ENCODE peak calls at places on chromosome 20, in six cellular contexts. Q, Z, I, T, O and C are unnamed samples.

GRCh38 chr20:50762435-50763201 is 31.2 kb downstream of the PARD6B start:
- DNase-seq in Q (no peak), Z (no peak), I (peak), T (peak), O (no peak), C (peak)

GRCh38 chr20:53859684-53860083 is 210.7 kb downstream of the BCAS1 start:
- DNase-seq in Q (no peak), Z (no peak), I (no peak), T (no peak), O (no peak), C (peak)

GRCh38 chr20:47785900-47786762 is 850 bp upstream of the SULF2 start:
- DNase-seq in Q (no peak), Z (no peak), I (no peak), T (peak), O (no peak), C (peak)

GRCh38 chr20:51497542-51498467 is 44.7 kb downstream of the NFATC2 start:
- DNase-seq in Q (peak), Z (no peak), I (no peak), T (peak), O (peak), C (no peak)

GRCh38 chr20:46111836-46112212 is 6.3 kb upstream of the CD40 start:
- DNase-seq in Q (no peak), Z (no peak), I (no peak), T (no peak), O (no peak), C (no peak)

GRCh38 chr20:57564180-57564802 is 3.4 kb downstream of the PCK1 start:
- DNase-seq in Q (no peak), Z (no peak), I (no peak), T (no peak), O (no peak), C (no peak)

GRCh38 chr20:42531675-42531985 is 658.1 kb downstream of the PTPRT start:
- DNase-seq in Q (no peak), Z (no peak), I (no peak), T (no peak), O (no peak), C (no peak)

GRCh38 chr20:1835126-1835525 is 60.1 kb upstream of the SIRPA start:
- DNase-seq in Q (no peak), Z (no peak), I (no peak), T (no peak), O (no peak), C (no peak)

GRCh38 chr20:45974896-45975565 is 3.0 kb upstream of the ZNF335 start:
- DNase-seq in Q (no peak), Z (no peak), I (no peak), T (peak), O (no peak), C (no peak)

GRCh38 chr20:60697252-60697651 is 554.8 kb upstream of the CDH4 start:
- DNase-seq in Q (no peak), Z (no peak), I (no peak), T (no peak), O (no peak), C (no peak)

GRCh38 chr20:32966382-32966781 is 37.9 kb downstream of the SUN5 start:
- DNase-seq in Q (no peak), Z (no peak), I (no peak), T (no peak), O (no peak), C (no peak)